ENCODE peak calls at places on chromosomes 13 and 19, in ten cellular contexts. Y is aorta; G is cardiac muscle cell; H is astrocyte; F is heart right ventricle; P is PC-3; I is ascending aorta; O is adrenal gland; R is transverse colon; B is CD8-positive, alpha-beta memory T cell. J is an unnamed sample.

GRCh38 chr19:3655402-3656072 is 28.9 kb upstream of the CACTIN start:
- DNase-seq in Y (no peak), G (peak; percentile 87), H (peak; percentile 91), F (no peak), P (peak; percentile 76), I (no peak), O (no peak), R (peak; percentile 37), B (no peak), J (no peak)

GRCh38 chr19:58409010-58409790 is 751 bp downstream of the ZNF584 start:
- DNase-seq in Y (no peak), G (peak; percentile 35), H (no peak), F (peak; percentile 33), P (peak; percentile 56), I (no peak), O (peak; percentile 49), R (no peak), B (no peak), J (no peak)

GRCh38 chr13:42485272-42485671 is 88.7 kb upstream of the TNFSF11 start:
- DNase-seq in Y (no peak), G (no peak), H (no peak), F (no peak), P (no peak), I (no peak), O (no peak), R (no peak), B (no peak), J (no peak)

GRCh38 chr19:37867831-37868230 is 38.6 kb downstream of the WDR87 start:
- DNase-seq in Y (no peak), G (peak; percentile 20), H (peak; percentile 70), F (no peak), P (peak; percentile 44), I (no peak), O (no peak), R (no peak), B (no peak), J (no peak)

GRCh38 chr19:23241433-23241832 is 8.8 kb downstream of the ZNF724 start:
- DNase-seq in Y (no peak), G (no peak), H (no peak), F (no peak), P (no peak), I (no peak), O (no peak), R (no peak), B (no peak), J (no peak)

GRCh38 chr19:2096543-2097329 is at the start of gene IZUMO4:
- DNase-seq in Y (peak; percentile 100), G (peak; percentile 99), H (peak; percentile 82), F (peak; percentile 100), P (peak; percentile 94), I (peak; percentile 93), O (peak; percentile 99), R (peak; percentile 100), B (peak; percentile 100), J (peak; percentile 100)

GRCh38 chr13:40624338-40624737 is 42.1 kb downstream of the FOXO1 start:
- DNase-seq in Y (no peak), G (peak; percentile 23), H (peak; percentile 23), F (no peak), P (no peak), I (no peak), O (peak; percentile 64), R (no peak), B (no peak), J (no peak)

GRCh38 chr19:56383826-56384605 is 9.3 kb downstream of the ZNF582 start:
- DNase-seq in Y (no peak), G (no peak), H (no peak), F (no peak), P (peak; percentile 48), I (no peak), O (no peak), R (no peak), B (no peak), J (no peak)

GRCh38 chr19:41707502-41707812 is 969 bp upstream of the CEACAM5 start:
- DNase-seq in Y (no peak), G (no peak), H (no peak), F (no peak), P (peak; percentile 38), I (no peak), O (no peak), R (peak; percentile 44), B (no peak), J (no peak)

GRCh38 chr19:41707871-41708371 is 505 bp upstream of the CEACAM5 start:
- DNase-seq in Y (peak; percentile 59), G (no peak), H (no peak), F (no peak), P (no peak), I (no peak), O (no peak), R (peak; percentile 13), B (no peak), J (no peak)

GRCh38 chr19:41708481-41708880 is at the start of gene CEACAM5:
- DNase-seq in Y (peak; percentile 33), G (no peak), H (no peak), F (no peak), P (no peak), I (no peak), O (no peak), R (peak; percentile 91), B (no peak), J (no peak)

GRCh38 chr19:41705393-41706174 is 2.8 kb upstream of the CEACAM5 start:
- DNase-seq in Y (peak; percentile 56), G (peak; percentile 25), H (peak; percentile 1), F (no peak), P (peak; percentile 56), I (no peak), O (no peak), R (peak; percentile 55), B (no peak), J (no peak)

DNA sequence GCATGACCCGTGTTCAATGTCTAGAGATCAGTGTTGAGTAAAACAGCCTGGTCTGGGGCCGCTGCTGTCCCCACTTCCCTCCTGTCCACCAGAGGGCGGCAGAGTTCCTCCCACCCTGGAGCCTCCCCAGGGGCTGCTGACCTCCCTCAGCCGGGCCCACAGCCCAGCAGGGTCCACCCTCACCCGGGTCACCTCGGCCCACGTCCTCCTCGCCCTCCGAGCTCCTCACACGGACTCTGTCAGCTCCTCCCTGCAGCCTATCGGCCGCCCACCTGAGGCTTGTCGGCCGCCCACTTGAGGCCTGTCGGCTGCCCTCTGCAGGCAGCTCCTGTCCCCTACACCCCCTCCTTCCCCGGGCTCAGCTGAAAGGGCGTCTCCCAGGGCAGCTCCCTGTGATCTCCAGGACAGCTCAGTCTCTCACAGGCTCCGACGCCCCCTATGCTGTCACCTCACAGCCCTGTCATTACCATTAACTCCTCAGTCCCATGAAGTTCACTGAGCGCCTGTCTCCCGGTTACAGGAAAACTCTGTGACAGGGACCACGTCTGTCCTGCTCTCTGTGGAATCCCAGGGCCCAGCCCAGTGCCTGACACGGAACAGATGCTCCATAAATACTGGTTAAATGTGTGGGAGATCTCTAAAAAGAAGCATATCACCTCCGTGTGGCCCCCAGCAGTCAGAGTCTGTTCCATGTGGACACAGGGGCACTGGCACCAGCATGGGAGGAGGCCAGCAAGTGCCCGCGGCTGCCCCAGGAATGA is 1.5 kb upstream of the CEACAM5 start:
- DNase-seq in Y (peak; percentile 78), G (peak; percentile 30), H (no peak), F (peak; percentile 23), P (peak; percentile 71), I (no peak), O (peak; percentile 45), R (peak; percentile 87), B (peak; percentile 47), J (peak; percentile 73)
- H3K4me3 ChIP-seq in Y (no peak overlapping the region), G (no peak overlapping the region), H (no peak overlapping the region), F (no peak overlapping the region), P (peak overlapping the region; percentile 63), I (no peak overlapping the region), O (no peak overlapping the region), R (peak overlapping the region; percentile 17), B (peak overlapping the region; percentile 50), J (peak overlapping the region; percentile 45)

GRCh38 chr13:45368571-45368970 is 27.6 kb upstream of the TPT1 start:
- DNase-seq in Y (no peak), G (no peak), H (no peak), F (no peak), P (peak; percentile 56), I (no peak), O (no peak), R (no peak), B (no peak), J (no peak)

GRCh38 chr13:45369116-45369515 is 28.1 kb upstream of the TPT1 start:
- DNase-seq in Y (no peak), G (no peak), H (no peak), F (no peak), P (no peak), I (no peak), O (no peak), R (no peak), B (no peak), J (no peak)

GRCh38 chr13:45365558-45365885 is 24.5 kb upstream of the TPT1 start:
- DNase-seq in Y (no peak), G (no peak), H (no peak), F (no peak), P (peak; percentile 34), I (no peak), O (no peak), R (no peak), B (no peak), J (no peak)

GRCh38 chr13:45367995-45368394 is 27.0 kb upstream of the TPT1 start:
- DNase-seq in Y (no peak), G (no peak), H (no peak), F (no peak), P (no peak), I (no peak), O (no peak), R (no peak), B (no peak), J (no peak)

GRCh38 chr13:45367358-45367757 is 26.4 kb upstream of the TPT1 start:
- DNase-seq in Y (peak; percentile 80), G (peak; percentile 65), H (peak; percentile 92), F (peak; percentile 24), P (peak; percentile 93), I (peak; percentile 60), O (peak; percentile 58), R (peak; percentile 81), B (peak; percentile 79), J (peak; percentile 99)
- H3K27ac ChIP-seq in Y (no peak overlapping the region), G (no peak overlapping the region), H (peak overlapping the region; percentile 19), F (no peak overlapping the region), P (peak overlapping the region; percentile 69), I (peak overlapping the region; percentile 19), O (no peak overlapping the region), R (peak overlapping the region; percentile 10), B (peak overlapping the region; percentile 52), J (peak overlapping the region; percentile 50)

DNA sequence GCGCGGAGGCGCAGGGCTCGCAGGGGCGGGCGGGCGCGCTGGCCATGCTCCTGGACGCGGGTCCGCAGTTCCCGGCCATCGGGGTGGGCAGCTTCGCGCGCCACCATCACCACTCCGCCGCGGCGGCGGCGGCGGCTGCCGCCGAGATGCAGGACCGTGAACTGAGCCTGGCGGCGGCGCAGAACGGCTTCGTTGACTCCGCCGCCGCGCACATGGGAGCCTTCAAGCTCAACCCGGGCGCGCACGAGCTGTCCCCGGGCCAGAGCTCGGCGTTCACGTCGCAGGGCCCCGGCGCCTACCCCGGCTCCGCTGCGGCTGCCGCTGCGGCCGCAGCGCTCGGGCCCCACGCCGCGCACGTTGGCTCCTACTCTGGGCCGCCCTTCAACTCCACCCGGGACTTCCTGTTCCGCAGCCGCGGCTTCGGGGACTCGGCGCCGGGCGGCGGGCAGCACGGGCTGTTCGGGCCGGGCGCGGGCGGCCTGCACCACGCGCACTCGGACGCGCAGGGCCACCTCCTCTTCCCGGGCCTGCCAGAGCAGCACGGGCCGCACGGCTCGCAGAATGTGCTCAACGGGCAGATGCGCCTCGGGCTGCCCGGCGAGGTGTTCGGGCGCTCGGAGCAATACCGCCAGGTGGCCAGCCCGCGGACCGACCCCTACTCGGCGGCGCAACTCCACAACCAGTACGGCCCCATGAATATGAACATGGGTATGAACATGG is 597 bp downstream of the ZIC2 start:
- DNase-seq in Y (no peak), G (no peak), H (no peak), F (no peak), P (no peak), I (no peak), O (no peak), R (no peak), B (no peak), J (no peak)
- H3K27me3 ChIP-seq in Y (no peaks in the 10 kb centered on the region), G (peaks cover 96% of the 10 kb centered on the region), H (peaks cover 59% of the 10 kb centered on the region), F (peaks cover 98% of the 10 kb centered on the region), P (peaks cover 73% of the 10 kb centered on the region), I (peaks cover 62% of the 10 kb centered on the region), O (peaks cover 89% of the 10 kb centered on the region), R (peaks cover 99% of the 10 kb centered on the region), B (peaks cover 71% of the 10 kb centered on the region), J (peaks cover 73% of the 10 kb centered on the region)

GRCh38 chr19:49953376-49953775 is 7.6 kb downstream of the SIGLEC11 start:
- DNase-seq in Y (peak; percentile 2), G (no peak), H (no peak), F (no peak), P (no peak), I (no peak), O (peak; percentile 14), R (no peak), B (no peak), J (no peak)

GRCh38 chr19:49954092-49954825 is 6.7 kb downstream of the SIGLEC11 start:
- DNase-seq in Y (peak; percentile 42), G (peak; percentile 80), H (no peak), F (no peak), P (no peak), I (no peak), O (peak; percentile 50), R (no peak), B (no peak), J (no peak)

GRCh38 chr19:49956113-49956491 is 4.9 kb downstream of the SIGLEC11 start:
- DNase-seq in Y (no peak), G (no peak), H (no peak), F (no peak), P (no peak), I (no peak), O (peak; percentile 16), R (no peak), B (no peak), J (no peak)

GRCh38 chr19:49952906-49953305 is 8.1 kb downstream of the SIGLEC11 start:
- DNase-seq in Y (peak; percentile 51), G (no peak), H (no peak), F (no peak), P (no peak), I (no peak), O (peak; percentile 17), R (no peak), B (no peak), J (no peak)

DNA sequence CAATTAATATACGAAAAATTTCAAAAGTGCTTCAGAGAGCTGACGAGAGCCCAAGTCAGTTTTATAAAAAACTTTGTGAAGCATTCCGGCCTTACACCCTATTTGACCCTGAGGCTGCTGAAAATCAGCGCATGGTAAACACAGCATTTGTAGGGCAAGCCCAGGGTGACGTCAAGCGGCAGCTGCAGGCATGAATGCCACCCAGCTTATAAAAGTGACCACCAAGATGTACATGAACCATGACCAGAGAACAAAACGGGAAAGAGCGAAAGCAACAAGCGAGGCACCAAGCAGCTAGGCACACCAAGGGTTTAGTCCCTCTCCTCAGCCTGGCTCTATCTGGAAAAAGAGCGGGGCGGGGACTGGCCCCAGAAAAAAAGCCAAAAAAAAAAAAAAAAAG is 6.0 kb downstream of the SIGLEC11 start:
- DNase-seq in Y (peak; percentile 19), G (no peak), H (no peak), F (no peak), P (no peak), I (no peak), O (peak; percentile 71), R (no peak), B (no peak), J (no peak)
- H3K4me3 ChIP-seq in Y (no peak overlapping the region), G (no peak overlapping the region), H (no peak overlapping the region), F (no peak overlapping the region), P (no peak overlapping the region), I (peak overlapping the region; percentile 7), O (no peak overlapping the region), R (no peak overlapping the region), B (no peak overlapping the region), J (no peak overlapping the region)

J was measured in CD4-positive, alpha-beta memory T cell.